ENCODE peak calls at places on chromosomes 3 and 15, in nine cellular contexts. K is Peyer's patch; A is cardiac muscle cell; F is CD8-positive, alpha-beta memory T cell; C is SJSA1; W is heart right ventricle; O is PC-3; P is testis; Z is breast epithelium. L is an unnamed sample. For H3K9me3, the result is how much of the 10 kb centered on the place peaks cover.

GRCh38 chr3:111861396-111861795 is 2.3 kb downstream of the PHLDB2 start:
- DNase-seq in O (no peak), A (no peak), Z (no peak), K (no peak), W (peak), F (no peak), P (no peak), C (no peak), L (no peak)

GRCh38 chr3:193901007-193901406 is 234.9 kb upstream of the HES1 start:
- DNase-seq in C (no peak), O (no peak), W (no peak), Z (no peak), K (no peak), P (no peak), F (no peak), A (no peak), L (no peak)

GRCh38 chr3:9818666-9819335 is 8.7 kb downstream of the TTLL3 start:
- DNase-seq in F (no peak), K (no peak), P (no peak), C (no peak), O (no peak), A (no peak), W (no peak), Z (no peak), L (no peak)

GRCh38 chr3:16290827-16291196 is 25.8 kb downstream of the OXNAD1 start:
- DNase-seq in P (no peak), W (no peak), C (no peak), K (no peak), A (no peak), O (no peak), Z (no peak), F (no peak), L (no peak)

GRCh38 chr3:142577701-142578308 is 728 bp downstream of the ATR start:
- DNase-seq in P (no peak), K (no peak), A (no peak), Z (no peak), F (no peak), O (no peak), C (no peak), W (no peak), L (no peak)

GRCh38 chr15:29670945-29671307 is 151.3 kb downstream of the TJP1 start:
- DNase-seq in P (peak), Z (no peak), W (no peak), O (peak), A (no peak), K (no peak), F (no peak), C (peak), L (peak)

GRCh38 chr15:82312611-82313349 is 36.5 kb downstream of the GOLGA6L10 start:
- DNase-seq in K (no peak), A (no peak), O (no peak), C (peak), Z (no peak), P (no peak), F (no peak), W (no peak), L (peak)

GRCh38 chr15:52790166-52790708 is at the start of gene ONECUT1:
- DNase-seq in Z (no peak), W (peak), P (peak), F (peak), K (no peak), C (no peak), A (peak), O (peak), L (peak)

GRCh38 chr3:127072971-127073851 is 90.3 kb downstream of the PLXNA1 start:
- DNase-seq in P (peak), K (no peak), F (peak), A (no peak), O (no peak), C (no peak), W (no peak), Z (no peak), L (no peak)

GRCh38 chr3:17057316-17057715 is 172.6 kb downstream of the PLCL2 start:
- DNase-seq in O (no peak), Z (no peak), K (no peak), F (no peak), C (no peak), A (no peak), P (no peak), W (no peak), L (no peak)

GRCh38 chr3:184880616-184881015 is 68.7 kb downstream of the VPS8 start:
- DNase-seq in C (no peak), W (no peak), A (no peak), Z (no peak), O (no peak), K (no peak), F (no peak), P (no peak), L (no peak)

GRCh38 chr3:181689546-181689945 is 22.2 kb upstream of the SOX2 start:
- DNase-seq in O (no peak), A (no peak), P (no peak), Z (no peak), C (no peak), K (no peak), W (no peak), F (no peak), L (no peak)

GRCh38 chr3:106827515-106828213 is 549.6 kb upstream of the CCDC54 start:
- DNase-seq in O (peak), P (no peak), Z (no peak), A (no peak), K (no peak), F (no peak), C (no peak), W (no peak), L (no peak)

GRCh38 chr15:49270541-49271421 is 100.7 kb downstream of the GALK2 start:
- DNase-seq in K (no peak), A (no peak), O (peak), Z (peak), F (no peak), C (no peak), P (peak), W (no peak), L (peak)

GRCh38 chr3:96776818-96777217 is 37.6 kb upstream of the EPHA6 start:
- DNase-seq in Z (no peak), F (no peak), O (no peak), P (peak), K (no peak), C (no peak), W (no peak), A (no peak), L (no peak)

GRCh38 chr3:170454468-170454867 is 35.8 kb downstream of the CLDN11 start:
- DNase-seq in C (no peak), O (no peak), Z (no peak), F (no peak), A (no peak), W (peak), P (no peak), K (no peak), L (no peak)

GRCh38 chr3:151890721-151891141 is 17.3 kb downstream of the SUCNR1 start:
- DNase-seq in F (no peak), K (no peak), A (no peak), O (peak), P (no peak), Z (no peak), W (no peak), C (no peak), L (no peak)

GRCh38 chr3:76753599-76753998 is 286.3 kb upstream of the ROBO2 start:
- DNase-seq in Z (no peak), O (no peak), C (no peak), P (no peak), W (no peak), A (peak), K (no peak), F (no peak), L (no peak)

GRCh38 chr3:53485675-53486365 is 8.6 kb upstream of the CACNA1D start:
- DNase-seq in P (no peak), O (peak), A (no peak), Z (no peak), K (no peak), F (no peak), C (no peak), W (no peak), L (no peak)

GRCh38 chr3:46497556-46498265 is at the start of gene RTP3:
- DNase-seq in F (no peak), C (no peak), A (no peak), Z (no peak), W (no peak), O (no peak), K (no peak), P (no peak), L (no peak)

GRCh38 chr3:44077267-44077666 is 164.4 kb upstream of the TOPAZ1 start:
- DNase-seq in A (no peak), F (no peak), P (no peak), C (no peak), O (no peak), K (no peak), Z (no peak), W (no peak), L (no peak)

GRCh38 chr3:1591327-1592028 is 498.7 kb downstream of the CNTN6 start:
- DNase-seq in W (no peak), K (no peak), P (no peak), A (no peak), C (no peak), F (no peak), O (no peak), Z (no peak), L (no peak)

GRCh38 chr3:192339214-192339613 is 388.1 kb downstream of the FGF12 start:
- DNase-seq in A (peak), K (no peak), W (no peak), Z (no peak), C (no peak), F (no peak), O (no peak), P (no peak), L (no peak)

GRCh38 chr3:128617270-128617556 is 33.4 kb downstream of the RPN1 start:
- DNase-seq in A (no peak), C (no peak), K (no peak), O (no peak), F (no peak), W (no peak), P (no peak), Z (no peak), L (no peak)
- H3K4me3 ChIP-seq in A (no peak), C (peak), K (peak), O (no peak), F (peak), W (peak), P (peak), Z (peak), L (peak)

DNA sequence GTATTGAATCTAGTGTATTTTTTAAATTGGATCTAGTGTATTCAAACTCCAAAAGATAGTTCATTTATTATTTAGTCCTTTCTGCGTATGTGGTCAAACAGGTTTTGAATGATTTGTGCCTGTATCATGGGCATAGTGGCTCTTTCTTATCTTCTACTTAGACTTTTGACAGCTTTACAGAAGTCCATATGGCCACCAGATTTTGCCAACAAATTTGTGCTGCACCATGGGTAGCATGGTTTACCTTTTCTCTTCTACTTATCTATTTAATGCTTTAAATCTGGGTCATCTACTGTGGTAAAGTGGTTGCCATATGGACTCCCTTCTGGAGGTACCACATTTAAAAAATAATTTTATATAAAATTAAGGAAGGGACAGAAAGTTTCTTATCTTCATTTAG is 66.9 kb upstream of the CADM2 start:
- DNase-seq in O (no peak), F (no peak), Z (no peak), A (no peak), P (no peak), W (no peak), K (no peak), C (no peak), L (no peak)
- H3K9me3 ChIP-seq in O (under half), F (under half), Z (under half), A (under half), P (under half), W (under half), K (under half), C (under half), L (under half)

DNA sequence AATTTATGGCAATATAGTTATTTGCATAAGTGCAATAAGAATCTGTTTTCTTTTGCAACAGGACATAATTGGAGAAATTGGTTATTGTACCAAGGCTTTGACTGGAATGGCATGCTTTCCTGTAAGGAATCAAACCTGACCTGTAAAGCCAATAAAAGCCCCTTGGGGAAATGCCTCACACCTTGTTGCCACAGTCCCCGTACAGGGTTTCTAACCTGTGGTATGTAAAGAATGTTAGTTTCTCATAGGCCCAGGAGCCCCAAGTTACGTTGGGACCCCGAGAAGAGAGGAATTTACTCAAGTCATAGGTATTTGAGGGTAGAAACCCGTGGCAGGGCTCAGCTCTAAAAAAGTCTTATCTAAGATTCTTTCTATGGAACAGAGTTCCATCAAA is 441.4 kb downstream of the IGSF11 start:
- DNase-seq in O (no peak), A (no peak), P (no peak), C (no peak), W (no peak), Z (no peak), K (no peak), F (no peak), L (no peak)
- H3K4me3 ChIP-seq in O (no peak), A (no peak), P (no peak), C (no peak), W (no peak), Z (no peak), K (no peak), F (no peak), L (no peak)

GRCh38 chr3:136189043-136189442 is 7.1 kb downstream of the MSL2 start:
- DNase-seq in O (no peak), P (no peak), F (no peak), Z (no peak), C (no peak), W (no peak), A (no peak), K (no peak), L (no peak)

GRCh38 chr3:136186850-136187249 is 9.3 kb downstream of the MSL2 start:
- DNase-seq in A (no peak), F (no peak), O (no peak), K (no peak), P (no peak), Z (no peak), C (no peak), W (no peak), L (no peak)

GRCh38 chr3:136186330-136186729 is 9.8 kb downstream of the MSL2 start:
- DNase-seq in C (no peak), P (no peak), O (peak), F (no peak), Z (no peak), A (no peak), K (peak), W (no peak), L (peak)

GRCh38 chr3:136189859-136190617 is 6.1 kb downstream of the MSL2 start:
- DNase-seq in W (no peak), O (no peak), K (no peak), C (no peak), A (no peak), Z (no peak), P (no peak), F (no peak), L (no peak)

GRCh38 chr3:136187868-136188267 is 8.3 kb downstream of the MSL2 start:
- DNase-seq in P (no peak), K (no peak), O (no peak), C (no peak), F (no peak), A (no peak), W (no peak), Z (no peak), L (no peak)
- H3K9me3 ChIP-seq in P (under half), K (under half), O (under half), C (under half), F (under half), A (under half), W (under half), Z (under half), L (under half)

GRCh38 chr3:100954199-100954935 is 38.9 kb downstream of the ABI3BP start:
- DNase-seq in W (no peak), K (no peak), Z (no peak), C (no peak), F (no peak), O (no peak), P (no peak), A (no peak), L (no peak)
- H3K4me3 ChIP-seq in W (no peak), K (no peak), Z (no peak), C (no peak), F (no peak), O (no peak), P (no peak), A (no peak), L (no peak)

GRCh38 chr15:47334805-47335204 is 382.5 kb upstream of the SEMA6D start:
- DNase-seq in K (no peak), C (no peak), A (no peak), P (no peak), W (no peak), F (no peak), Z (no peak), O (no peak), L (no peak)

GRCh38 chr15:47337836-47338235 is 379.5 kb upstream of the SEMA6D start:
- DNase-seq in O (no peak), W (no peak), A (no peak), Z (no peak), C (no peak), K (no peak), P (no peak), F (no peak), L (no peak)

GRCh38 chr15:47338771-47339170 is 378.5 kb upstream of the SEMA6D start:
- DNase-seq in Z (no peak), P (no peak), A (no peak), O (no peak), K (no peak), F (no peak), W (no peak), C (no peak), L (no peak)

GRCh38 chr15:47339800-47340575 is 377.3 kb upstream of the SEMA6D start:
- DNase-seq in Z (no peak), K (no peak), C (no peak), W (no peak), A (peak), F (no peak), O (no peak), P (no peak), L (no peak)

GRCh38 chr15:47337106-47337505 is 380.2 kb upstream of the SEMA6D start:
- DNase-seq in C (no peak), W (no peak), F (no peak), P (no peak), O (no peak), A (no peak), K (no peak), Z (no peak), L (no peak)
- H3K9me3 ChIP-seq in C (under half), W (under half), F (under half), P (under half), O (under half), A (under half), K (under half), Z (under half), L (under half)

GRCh38 chr15:40565333-40566238 is 744 bp upstream of the CCDC32 start:
- DNase-seq in O (no peak), W (no peak), K (no peak), A (no peak), F (no peak), C (no peak), P (no peak), Z (no peak), L (no peak)
- H3K4me3 ChIP-seq in O (peak), W (peak), K (peak), A (peak), F (peak), C (peak), P (peak), Z (peak), L (peak)

L was measured in MG63.